ENCODE peak calls at places on chromosome 22, in ten cellular contexts. One of them, this sample, is unnamed.

GRCh38 chr22:45265546-45265945 is 19.2 kb upstream of the UPK3A start:
- DNase-seq in MCF 10A: no peak
- DNase-seq in effector CD4-positive, alpha-beta T cell: no peak
- DNase-seq in HCT116: no peak
- DNase-seq in COR-L47: no peak
- DNase-seq in epithelial cell of esophagus: no peak
- DNase-seq in naive thymus-derived CD8-positive, alpha-beta T cell: no peak
- DNase-seq in neural crest cell: no peak
- DNase-seq in AG04449: no peak
- DNase-seq in NCI-H774: no peak
- DNase-seq in this sample: no peak

GRCh38 chr22:37021710-37022482 is 2.4 kb downstream of the MPST start:
- DNase-seq in neural crest cell: peak
- DNase-seq in effector CD4-positive, alpha-beta T cell: peak
- DNase-seq in COR-L47: no peak
- DNase-seq in NCI-H774: no peak
- DNase-seq in MCF 10A: peak
- DNase-seq in epithelial cell of esophagus: peak
- DNase-seq in AG04449: no peak
- DNase-seq in naive thymus-derived CD8-positive, alpha-beta T cell: peak
- DNase-seq in HCT116: peak
- DNase-seq in this sample: no peak

GRCh38 chr22:17085277-17086091 is 684 bp downstream of the IL17RA start:
- DNase-seq in epithelial cell of esophagus: peak
- DNase-seq in HCT116: no peak
- DNase-seq in COR-L47: peak
- DNase-seq in naive thymus-derived CD8-positive, alpha-beta T cell: no peak
- DNase-seq in neural crest cell: no peak
- DNase-seq in MCF 10A: peak
- DNase-seq in effector CD4-positive, alpha-beta T cell: no peak
- DNase-seq in NCI-H774: no peak
- DNase-seq in AG04449: no peak
- DNase-seq in this sample: no peak

GRCh38 chr22:22195265-22196017 is 49.1 kb upstream of the VPREB1 start:
- DNase-seq in HCT116: peak
- DNase-seq in MCF 10A: peak
- DNase-seq in neural crest cell: peak
- DNase-seq in COR-L47: peak
- DNase-seq in effector CD4-positive, alpha-beta T cell: peak
- DNase-seq in NCI-H774: peak
- DNase-seq in AG04449: no peak
- DNase-seq in naive thymus-derived CD8-positive, alpha-beta T cell: peak
- DNase-seq in epithelial cell of esophagus: peak
- DNase-seq in this sample: no peak

GRCh38 chr22:25758316-25758715 is 16.3 kb downstream of the MYO18B start:
- DNase-seq in AG04449: no peak
- DNase-seq in naive thymus-derived CD8-positive, alpha-beta T cell: no peak
- DNase-seq in epithelial cell of esophagus: peak
- DNase-seq in COR-L47: no peak
- DNase-seq in HCT116: no peak
- DNase-seq in effector CD4-positive, alpha-beta T cell: no peak
- DNase-seq in neural crest cell: no peak
- DNase-seq in NCI-H774: no peak
- DNase-seq in MCF 10A: peak
- DNase-seq in this sample: no peak

GRCh38 chr22:22877523-22878210 is 9.9 kb upstream of the IGLL5 start:
- DNase-seq in neural crest cell: peak
- DNase-seq in epithelial cell of esophagus: peak
- DNase-seq in AG04449: no peak
- DNase-seq in effector CD4-positive, alpha-beta T cell: peak
- DNase-seq in COR-L47: peak
- DNase-seq in naive thymus-derived CD8-positive, alpha-beta T cell: peak
- DNase-seq in MCF 10A: peak
- DNase-seq in NCI-H774: peak
- DNase-seq in HCT116: peak
- DNase-seq in this sample: no peak

GRCh38 chr22:30837531-30837930 is 131.0 kb downstream of the MORC2 start:
- DNase-seq in HCT116: no peak
- DNase-seq in effector CD4-positive, alpha-beta T cell: no peak
- DNase-seq in COR-L47: no peak
- DNase-seq in naive thymus-derived CD8-positive, alpha-beta T cell: no peak
- DNase-seq in NCI-H774: no peak
- DNase-seq in epithelial cell of esophagus: peak
- DNase-seq in MCF 10A: peak
- DNase-seq in neural crest cell: no peak
- DNase-seq in AG04449: no peak
- DNase-seq in this sample: no peak

GRCh38 chr22:43637861-43638260 is 174.2 kb downstream of the EFCAB6 start:
- DNase-seq in COR-L47: no peak
- DNase-seq in AG04449: no peak
- DNase-seq in MCF 10A: no peak
- DNase-seq in naive thymus-derived CD8-positive, alpha-beta T cell: no peak
- DNase-seq in NCI-H774: no peak
- DNase-seq in HCT116: no peak
- DNase-seq in neural crest cell: no peak
- DNase-seq in epithelial cell of esophagus: no peak
- DNase-seq in effector CD4-positive, alpha-beta T cell: no peak
- DNase-seq in this sample: no peak

GRCh38 chr22:17803871-17804270 is 29.6 kb upstream of the BID start:
- DNase-seq in neural crest cell: no peak
- DNase-seq in AG04449: no peak
- DNase-seq in epithelial cell of esophagus: peak
- DNase-seq in MCF 10A: no peak
- DNase-seq in COR-L47: no peak
- DNase-seq in HCT116: no peak
- DNase-seq in NCI-H774: no peak
- DNase-seq in naive thymus-derived CD8-positive, alpha-beta T cell: no peak
- DNase-seq in effector CD4-positive, alpha-beta T cell: no peak
- DNase-seq in this sample: no peak

GRCh38 chr22:19596680-19597398 is 72.6 kb upstream of the CLDN5 start:
- DNase-seq in HCT116: no peak
- DNase-seq in COR-L47: no peak
- DNase-seq in effector CD4-positive, alpha-beta T cell: no peak
- DNase-seq in NCI-H774: no peak
- DNase-seq in AG04449: no peak
- DNase-seq in naive thymus-derived CD8-positive, alpha-beta T cell: no peak
- DNase-seq in MCF 10A: no peak
- DNase-seq in epithelial cell of esophagus: no peak
- DNase-seq in neural crest cell: no peak
- DNase-seq in this sample: no peak

GRCh38 chr22:28243539-28243938 is 324.5 kb upstream of the PITPNB start:
- DNase-seq in neural crest cell: no peak
- DNase-seq in AG04449: no peak
- DNase-seq in naive thymus-derived CD8-positive, alpha-beta T cell: no peak
- DNase-seq in NCI-H774: no peak
- DNase-seq in effector CD4-positive, alpha-beta T cell: no peak
- DNase-seq in epithelial cell of esophagus: no peak
- DNase-seq in MCF 10A: no peak
- DNase-seq in HCT116: no peak
- DNase-seq in COR-L47: no peak
- DNase-seq in this sample: no peak

GRCh38 chr22:37746366-37747089 is 49.7 kb downstream of the TRIOBP start:
- DNase-seq in NCI-H774: no peak
- DNase-seq in epithelial cell of esophagus: no peak
- DNase-seq in AG04449: no peak
- DNase-seq in HCT116: no peak
- DNase-seq in naive thymus-derived CD8-positive, alpha-beta T cell: no peak
- DNase-seq in neural crest cell: peak
- DNase-seq in COR-L47: no peak
- DNase-seq in effector CD4-positive, alpha-beta T cell: no peak
- DNase-seq in MCF 10A: no peak
- DNase-seq in this sample: no peak

GRCh38 chr22:20243545-20244249 is 24.4 kb downstream of the RTN4R start:
- DNase-seq in HCT116: no peak
- DNase-seq in epithelial cell of esophagus: peak
- DNase-seq in AG04449: peak
- DNase-seq in COR-L47: peak
- DNase-seq in NCI-H774: peak
- DNase-seq in neural crest cell: no peak
- DNase-seq in MCF 10A: peak
- DNase-seq in naive thymus-derived CD8-positive, alpha-beta T cell: peak
- DNase-seq in effector CD4-positive, alpha-beta T cell: peak
- DNase-seq in this sample: peak

GRCh38 chr22:46568102-46568809 is 30.8 kb upstream of the CELSR1 start:
- DNase-seq in COR-L47: no peak
- DNase-seq in effector CD4-positive, alpha-beta T cell: no peak
- DNase-seq in neural crest cell: no peak
- DNase-seq in HCT116: no peak
- DNase-seq in NCI-H774: no peak
- DNase-seq in AG04449: no peak
- DNase-seq in epithelial cell of esophagus: no peak
- DNase-seq in naive thymus-derived CD8-positive, alpha-beta T cell: no peak
- DNase-seq in MCF 10A: no peak
- DNase-seq in this sample: no peak

GRCh38 chr22:31238057-31238456 is 26.0 kb downstream of the LIMK2 start:
- DNase-seq in neural crest cell: no peak
- DNase-seq in HCT116: no peak
- DNase-seq in effector CD4-positive, alpha-beta T cell: no peak
- DNase-seq in AG04449: no peak
- DNase-seq in epithelial cell of esophagus: no peak
- DNase-seq in COR-L47: no peak
- DNase-seq in naive thymus-derived CD8-positive, alpha-beta T cell: no peak
- DNase-seq in NCI-H774: no peak
- DNase-seq in MCF 10A: no peak
- DNase-seq in this sample: no peak

GRCh38 chr22:29146771-29147170 is 58.9 kb upstream of the EMID1 start:
- DNase-seq in AG04449: no peak
- DNase-seq in effector CD4-positive, alpha-beta T cell: no peak
- DNase-seq in NCI-H774: no peak
- DNase-seq in MCF 10A: no peak
- DNase-seq in neural crest cell: no peak
- DNase-seq in HCT116: no peak
- DNase-seq in COR-L47: no peak
- DNase-seq in naive thymus-derived CD8-positive, alpha-beta T cell: no peak
- DNase-seq in epithelial cell of esophagus: no peak
- DNase-seq in this sample: no peak

GRCh38 chr22:37270928-37271650 is 11.2 kb upstream of the CYTH4 start:
- DNase-seq in AG04449: no peak
- DNase-seq in effector CD4-positive, alpha-beta T cell: no peak
- DNase-seq in COR-L47: no peak
- DNase-seq in neural crest cell: no peak
- DNase-seq in MCF 10A: no peak
- DNase-seq in HCT116: no peak
- DNase-seq in NCI-H774: no peak
- DNase-seq in naive thymus-derived CD8-positive, alpha-beta T cell: no peak
- DNase-seq in epithelial cell of esophagus: no peak
- DNase-seq in this sample: no peak

GRCh38 chr22:37100589-37101127 is 8.9 kb downstream of the TMPRSS6 start:
- DNase-seq in NCI-H774: no peak
- DNase-seq in naive thymus-derived CD8-positive, alpha-beta T cell: no peak
- DNase-seq in MCF 10A: no peak
- DNase-seq in HCT116: no peak
- DNase-seq in neural crest cell: no peak
- DNase-seq in effector CD4-positive, alpha-beta T cell: no peak
- DNase-seq in AG04449: no peak
- DNase-seq in COR-L47: no peak
- DNase-seq in epithelial cell of esophagus: no peak
- DNase-seq in this sample: no peak

GRCh38 chr22:29733362-29734322 is 13.8 kb downstream of the CABP7 start:
- DNase-seq in effector CD4-positive, alpha-beta T cell: no peak
- DNase-seq in HCT116: no peak
- DNase-seq in neural crest cell: no peak
- DNase-seq in COR-L47: peak
- DNase-seq in AG04449: no peak
- DNase-seq in epithelial cell of esophagus: no peak
- DNase-seq in naive thymus-derived CD8-positive, alpha-beta T cell: no peak
- DNase-seq in NCI-H774: peak
- DNase-seq in MCF 10A: peak
- DNase-seq in this sample: peak

GRCh38 chr22:24542641-24543040 is 12.3 kb downstream of the GUCD1 start:
- DNase-seq in AG04449: no peak
- DNase-seq in effector CD4-positive, alpha-beta T cell: no peak
- DNase-seq in neural crest cell: no peak
- DNase-seq in HCT116: no peak
- DNase-seq in naive thymus-derived CD8-positive, alpha-beta T cell: no peak
- DNase-seq in COR-L47: no peak
- DNase-seq in MCF 10A: no peak
- DNase-seq in epithelial cell of esophagus: no peak
- DNase-seq in NCI-H774: no peak
- DNase-seq in this sample: no peak

GRCh38 chr22:24146791-24147353 is 34.4 kb upstream of the SUSD2 start:
- DNase-seq in COR-L47: no peak
- DNase-seq in neural crest cell: no peak
- DNase-seq in AG04449: peak
- DNase-seq in effector CD4-positive, alpha-beta T cell: no peak
- DNase-seq in epithelial cell of esophagus: no peak
- DNase-seq in HCT116: no peak
- DNase-seq in MCF 10A: no peak
- DNase-seq in naive thymus-derived CD8-positive, alpha-beta T cell: no peak
- DNase-seq in NCI-H774: no peak
- DNase-seq in this sample: no peak

GRCh38 chr22:43449205-43449830 is 37.5 kb downstream of the MPPED1 start:
- DNase-seq in effector CD4-positive, alpha-beta T cell: no peak
- DNase-seq in MCF 10A: peak
- DNase-seq in COR-L47: no peak
- DNase-seq in NCI-H774: no peak
- DNase-seq in AG04449: no peak
- DNase-seq in HCT116: no peak
- DNase-seq in epithelial cell of esophagus: no peak
- DNase-seq in naive thymus-derived CD8-positive, alpha-beta T cell: no peak
- DNase-seq in neural crest cell: no peak
- DNase-seq in this sample: no peak

GRCh38 chr22:35418088-35418487 is 18.1 kb downstream of the MCM5 start:
- DNase-seq in HCT116: no peak
- DNase-seq in COR-L47: no peak
- DNase-seq in MCF 10A: peak
- DNase-seq in effector CD4-positive, alpha-beta T cell: no peak
- DNase-seq in NCI-H774: no peak
- DNase-seq in naive thymus-derived CD8-positive, alpha-beta T cell: no peak
- DNase-seq in AG04449: no peak
- DNase-seq in neural crest cell: no peak
- DNase-seq in epithelial cell of esophagus: peak
- DNase-seq in this sample: no peak

This sample was measured in NCI-H187 treated with DMSO at 0.1 percent for 48 hours.